ENCODE peak calls at places on chromosome 14, in eight cellular contexts. One of them, this sample, is unnamed. For H3K9me3, the result is how much of the 10 kb centered on the place peaks cover.

GRCh38 chr14:75724414-75725204 is 63.6 kb downstream of the TTLL5 start:
- DNase-seq in astrocyte: no peak
- DNase-seq in cardiac muscle cell: no peak
- DNase-seq in heart left ventricle: peak
- DNase-seq in Panc1: no peak
- DNase-seq in GM12878: no peak
- DNase-seq in keratinocyte: no peak
- DNase-seq in body of pancreas: no peak
- DNase-seq in this sample: no peak

GRCh38 chr14:89419973-89420482 is 3.0 kb upstream of the FOXN3 start:
- DNase-seq in astrocyte: no peak
- DNase-seq in cardiac muscle cell: no peak
- DNase-seq in heart left ventricle: no peak
- DNase-seq in Panc1: no peak
- DNase-seq in GM12878: no peak
- DNase-seq in keratinocyte: no peak
- DNase-seq in body of pancreas: no peak
- DNase-seq in this sample: no peak

GRCh38 chr14:31939934-31940333 is 137.2 kb upstream of the ARHGAP5 start:
- DNase-seq in astrocyte: no peak
- DNase-seq in cardiac muscle cell: no peak
- DNase-seq in heart left ventricle: no peak
- DNase-seq in Panc1: no peak
- DNase-seq in GM12878: no peak
- DNase-seq in keratinocyte: no peak
- DNase-seq in body of pancreas: no peak
- DNase-seq in this sample: no peak

GRCh38 chr14:87066221-87066817 is 926.7 kb downstream of the GALC start:
- DNase-seq in astrocyte: no peak
- DNase-seq in cardiac muscle cell: peak
- DNase-seq in heart left ventricle: no peak
- DNase-seq in Panc1: no peak
- DNase-seq in GM12878: no peak
- DNase-seq in keratinocyte: no peak
- DNase-seq in body of pancreas: no peak
- DNase-seq in this sample: no peak

GRCh38 chr14:68188174-68188573 is 368.6 kb downstream of the RAD51B start:
- DNase-seq in astrocyte: no peak
- DNase-seq in cardiac muscle cell: no peak
- DNase-seq in heart left ventricle: no peak
- DNase-seq in Panc1: no peak
- DNase-seq in GM12878: no peak
- DNase-seq in keratinocyte: no peak
- DNase-seq in body of pancreas: no peak
- DNase-seq in this sample: no peak

GRCh38 chr14:32693114-32693513 is 245.6 kb upstream of the NPAS3 start:
- DNase-seq in astrocyte: peak
- DNase-seq in cardiac muscle cell: peak
- DNase-seq in heart left ventricle: no peak
- DNase-seq in Panc1: no peak
- DNase-seq in GM12878: no peak
- DNase-seq in keratinocyte: no peak
- DNase-seq in body of pancreas: no peak
- DNase-seq in this sample: no peak

GRCh38 chr14:99055816-99056215 is 216.2 kb downstream of the BCL11B start:
- DNase-seq in astrocyte: no peak
- DNase-seq in cardiac muscle cell: no peak
- DNase-seq in heart left ventricle: no peak
- DNase-seq in Panc1: no peak
- DNase-seq in GM12878: no peak
- DNase-seq in keratinocyte: no peak
- DNase-seq in body of pancreas: no peak
- DNase-seq in this sample: no peak

GRCh38 chr14:69244946-69245345 is 15.0 kb upstream of the GALNT16 start:
- DNase-seq in astrocyte: no peak
- DNase-seq in cardiac muscle cell: no peak
- DNase-seq in heart left ventricle: no peak
- DNase-seq in Panc1: no peak
- DNase-seq in GM12878: no peak
- DNase-seq in keratinocyte: no peak
- DNase-seq in body of pancreas: no peak
- DNase-seq in this sample: no peak

GRCh38 chr14:33110737-33111443 is 172.2 kb downstream of the NPAS3 start:
- DNase-seq in astrocyte: no peak
- DNase-seq in cardiac muscle cell: no peak
- DNase-seq in heart left ventricle: no peak
- DNase-seq in Panc1: no peak
- DNase-seq in GM12878: no peak
- DNase-seq in keratinocyte: no peak
- DNase-seq in body of pancreas: no peak
- DNase-seq in this sample: no peak

GRCh38 chr14:70005281-70005805 is 126.1 kb downstream of the SMOC1 start:
- DNase-seq in astrocyte: no peak
- DNase-seq in cardiac muscle cell: no peak
- DNase-seq in heart left ventricle: no peak
- DNase-seq in Panc1: no peak
- DNase-seq in GM12878: no peak
- DNase-seq in keratinocyte: no peak
- DNase-seq in body of pancreas: peak
- DNase-seq in this sample: no peak

GRCh38 chr14:99909500-99910064 is 116.4 kb downstream of the EML1 start:
- DNase-seq in astrocyte: no peak
- DNase-seq in cardiac muscle cell: no peak
- DNase-seq in heart left ventricle: no peak
- DNase-seq in Panc1: no peak
- DNase-seq in GM12878: no peak
- DNase-seq in keratinocyte: no peak
- DNase-seq in body of pancreas: no peak
- DNase-seq in this sample: no peak

GRCh38 chr14:78974691-78975090 is 804.5 kb downstream of the NRXN3 start:
- DNase-seq in astrocyte: peak
- DNase-seq in cardiac muscle cell: peak
- DNase-seq in heart left ventricle: no peak
- DNase-seq in Panc1: no peak
- DNase-seq in GM12878: no peak
- DNase-seq in keratinocyte: no peak
- DNase-seq in body of pancreas: no peak
- DNase-seq in this sample: no peak

GRCh38 chr14:68507544-68508081 is 285.3 kb downstream of the ZFP36L1 start:
- DNase-seq in astrocyte: no peak
- DNase-seq in cardiac muscle cell: no peak
- DNase-seq in heart left ventricle: no peak
- DNase-seq in Panc1: no peak
- DNase-seq in GM12878: no peak
- DNase-seq in keratinocyte: no peak
- DNase-seq in body of pancreas: peak
- DNase-seq in this sample: no peak

GRCh38 chr14:32657081-32657480 is 281.6 kb upstream of the NPAS3 start:
- DNase-seq in astrocyte: peak
- DNase-seq in cardiac muscle cell: peak
- DNase-seq in heart left ventricle: peak
- DNase-seq in Panc1: no peak
- DNase-seq in GM12878: peak
- DNase-seq in keratinocyte: no peak
- DNase-seq in body of pancreas: peak
- DNase-seq in this sample: peak

GRCh38 chr14:78863143-78863542 is 693.0 kb downstream of the NRXN3 start:
- DNase-seq in astrocyte: peak
- DNase-seq in cardiac muscle cell: peak
- DNase-seq in heart left ventricle: no peak
- DNase-seq in Panc1: no peak
- DNase-seq in GM12878: no peak
- DNase-seq in keratinocyte: peak
- DNase-seq in body of pancreas: peak
- DNase-seq in this sample: no peak

GRCh38 chr14:62819931-62820330 is 225.3 kb downstream of the KCNH5 start:
- DNase-seq in astrocyte: no peak
- DNase-seq in cardiac muscle cell: peak
- DNase-seq in heart left ventricle: no peak
- DNase-seq in Panc1: no peak
- DNase-seq in GM12878: no peak
- DNase-seq in keratinocyte: no peak
- DNase-seq in body of pancreas: no peak
- DNase-seq in this sample: no peak

GRCh38 chr14:90575781-90576180 is 179.0 kb downstream of the CALM1 start:
- DNase-seq in astrocyte: no peak
- DNase-seq in cardiac muscle cell: no peak
- DNase-seq in heart left ventricle: no peak
- DNase-seq in Panc1: no peak
- DNase-seq in GM12878: no peak
- DNase-seq in keratinocyte: no peak
- DNase-seq in body of pancreas: no peak
- DNase-seq in this sample: no peak

GRCh38 chr14:22644305-22644635 is at the start of gene OR6J1:
- DNase-seq in astrocyte: no peak
- DNase-seq in cardiac muscle cell: no peak
- DNase-seq in heart left ventricle: no peak
- DNase-seq in Panc1: no peak
- DNase-seq in GM12878: no peak
- DNase-seq in keratinocyte: no peak
- DNase-seq in body of pancreas: no peak
- DNase-seq in this sample: no peak
- TF ChIP-seq CTCF in astrocyte: no peak
- TF ChIP-seq CTCF in cardiac muscle cell: no peak
- TF ChIP-seq CTCF in heart left ventricle: no peak
- TF ChIP-seq CTCF in Panc1: peak
- TF ChIP-seq CTCF in GM12878: no peak
- TF ChIP-seq CTCF in keratinocyte: no peak
- TF ChIP-seq CTCF in body of pancreas: no peak
- TF ChIP-seq CTCF in this sample: no peak

GRCh38 chr14:105927094-105927475 is 400.7 kb downstream of the TMEM121 start:
- DNase-seq in astrocyte: no peak
- DNase-seq in cardiac muscle cell: no peak
- DNase-seq in heart left ventricle: peak
- DNase-seq in Panc1: no peak
- DNase-seq in GM12878: no peak
- DNase-seq in keratinocyte: no peak
- DNase-seq in body of pancreas: no peak
- DNase-seq in this sample: no peak
- H3K9me3 ChIP-seq in astrocyte: under half
- H3K9me3 ChIP-seq in cardiac muscle cell: under half
- H3K9me3 ChIP-seq in heart left ventricle: under half
- H3K9me3 ChIP-seq in Panc1: under half
- H3K9me3 ChIP-seq in GM12878: under half
- H3K9me3 ChIP-seq in keratinocyte: under half
- H3K9me3 ChIP-seq in body of pancreas: under half
- H3K9me3 ChIP-seq in this sample: half or more

GRCh38 chr14:96482986-96483385 is 19.2 kb upstream of the PAPOLA start:
- DNase-seq in astrocyte: no peak
- DNase-seq in cardiac muscle cell: no peak
- DNase-seq in heart left ventricle: no peak
- DNase-seq in Panc1: no peak
- DNase-seq in GM12878: no peak
- DNase-seq in keratinocyte: no peak
- DNase-seq in body of pancreas: no peak
- DNase-seq in this sample: no peak

GRCh38 chr14:96481731-96482314 is 20.4 kb upstream of the PAPOLA start:
- DNase-seq in astrocyte: no peak
- DNase-seq in cardiac muscle cell: no peak
- DNase-seq in heart left ventricle: no peak
- DNase-seq in Panc1: no peak
- DNase-seq in GM12878: no peak
- DNase-seq in keratinocyte: no peak
- DNase-seq in body of pancreas: no peak
- DNase-seq in this sample: no peak

GRCh38 chr14:96489327-96489726 is 12.9 kb upstream of the PAPOLA start:
- DNase-seq in astrocyte: no peak
- DNase-seq in cardiac muscle cell: no peak
- DNase-seq in heart left ventricle: no peak
- DNase-seq in Panc1: no peak
- DNase-seq in GM12878: no peak
- DNase-seq in keratinocyte: no peak
- DNase-seq in body of pancreas: no peak
- DNase-seq in this sample: no peak

GRCh38 chr14:96484391-96484790 is 17.8 kb upstream of the PAPOLA start:
- DNase-seq in astrocyte: no peak
- DNase-seq in cardiac muscle cell: no peak
- DNase-seq in heart left ventricle: no peak
- DNase-seq in Panc1: no peak
- DNase-seq in GM12878: no peak
- DNase-seq in keratinocyte: no peak
- DNase-seq in body of pancreas: no peak
- DNase-seq in this sample: no peak

DNA sequence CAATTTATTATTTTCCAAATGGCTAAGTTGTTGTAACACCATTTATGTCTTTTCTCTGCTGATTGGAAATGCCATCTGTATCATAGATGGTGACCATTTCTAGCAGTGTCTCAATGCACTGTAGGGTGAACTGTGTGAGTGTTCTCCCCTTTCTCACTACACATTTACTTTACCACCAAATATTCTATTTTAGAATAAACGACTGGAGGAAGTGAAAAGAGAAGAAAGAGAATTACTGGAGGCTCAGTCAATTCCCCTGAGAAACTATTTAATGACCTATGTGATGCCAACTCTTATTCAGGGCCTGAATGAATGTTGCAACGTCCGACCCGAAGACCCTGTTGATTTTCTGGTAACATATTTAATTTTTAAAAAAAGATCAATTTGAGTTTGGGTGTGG is 15.5 kb upstream of the PAPOLA start:
- DNase-seq in astrocyte: no peak
- DNase-seq in cardiac muscle cell: no peak
- DNase-seq in heart left ventricle: no peak
- DNase-seq in Panc1: no peak
- DNase-seq in GM12878: no peak
- DNase-seq in keratinocyte: no peak
- DNase-seq in body of pancreas: no peak
- DNase-seq in this sample: no peak
- H3K27ac ChIP-seq in astrocyte: no peak
- H3K27ac ChIP-seq in cardiac muscle cell: no peak
- H3K27ac ChIP-seq in heart left ventricle: no peak
- H3K27ac ChIP-seq in Panc1: no peak
- H3K27ac ChIP-seq in GM12878: no peak
- H3K27ac ChIP-seq in keratinocyte: no peak
- H3K27ac ChIP-seq in body of pancreas: no peak
- H3K27ac ChIP-seq in this sample: no peak

DNA sequence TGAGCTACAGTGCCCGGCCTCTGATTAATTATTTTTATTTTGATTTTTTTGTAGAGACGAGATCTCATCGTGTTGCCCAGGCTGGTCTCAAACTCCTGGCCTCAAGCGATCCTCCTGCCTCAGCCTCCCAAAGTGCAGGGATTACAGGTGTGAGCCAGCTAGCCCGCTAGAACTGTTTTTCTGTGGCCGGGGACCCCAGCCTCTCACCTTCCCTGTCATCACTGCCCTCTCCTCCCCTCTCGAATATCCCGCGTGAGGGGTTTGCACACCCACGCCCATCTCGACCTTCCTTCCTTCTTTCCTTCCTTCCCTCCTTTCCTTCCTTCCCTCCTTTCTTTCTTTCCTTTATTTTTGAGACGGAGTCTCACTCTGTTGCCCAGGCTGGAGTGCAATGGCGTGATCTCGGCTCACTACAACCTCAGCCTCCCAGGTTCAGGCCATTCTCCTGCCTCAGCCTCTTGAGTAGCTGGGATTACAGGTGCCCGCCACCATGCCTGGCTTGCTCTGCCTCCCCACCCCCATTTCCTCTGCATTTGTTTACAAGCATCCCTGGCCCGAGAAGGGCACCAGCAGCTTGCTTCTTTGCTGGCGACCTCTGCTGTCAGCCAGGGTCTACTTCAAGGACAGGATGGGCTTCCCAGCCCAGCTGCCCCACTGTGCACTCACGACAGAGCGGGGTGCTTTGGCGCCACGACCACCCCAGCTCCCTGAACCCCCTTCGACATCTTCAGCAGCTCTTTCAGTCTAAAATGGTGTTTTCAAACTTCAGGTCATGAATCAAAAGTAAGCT is 4.3 kb upstream of the TRAF3 start:
- DNase-seq in astrocyte: no peak
- DNase-seq in cardiac muscle cell: no peak
- DNase-seq in heart left ventricle: no peak
- DNase-seq in Panc1: no peak
- DNase-seq in GM12878: no peak
- DNase-seq in keratinocyte: no peak
- DNase-seq in body of pancreas: no peak
- DNase-seq in this sample: no peak
- TF ChIP-seq CTCF in astrocyte: no peak
- TF ChIP-seq CTCF in cardiac muscle cell: peak
- TF ChIP-seq CTCF in heart left ventricle: no peak
- TF ChIP-seq CTCF in Panc1: no peak
- TF ChIP-seq CTCF in GM12878: peak
- TF ChIP-seq CTCF in keratinocyte: no peak
- TF ChIP-seq CTCF in body of pancreas: no peak
- TF ChIP-seq CTCF in this sample: peak

This sample was measured in AG04450.